ENCODE peak calls at places on chromosomes 12 and 14, in ten cellular contexts. U, Y, F, I, E, B, J, T, L and G are unnamed samples.

GRCh38 chr12:18320036-18320617 is 58.8 kb downstream of the PIK3C2G start:
- DNase-seq in L (peak; percentile 82), J (peak; percentile 80), T (no peak), F (peak; percentile 81), B (no peak), I (peak; percentile 71), Y (no peak), U (peak; percentile 81), E (peak; percentile 23), G (peak; percentile 91)

GRCh38 chr12:19382563-19382962 is 56.7 kb upstream of the AEBP2 start:
- DNase-seq in F (no peak), B (no peak), J (no peak), I (no peak), U (no peak), Y (no peak), T (no peak), L (no peak), E (no peak), G (no peak)

GRCh38 chr12:68225576-68226476 is at the start of gene IL26:
- DNase-seq in Y (no peak), F (no peak), B (no peak), I (no peak), J (no peak), L (no peak), U (no peak), T (no peak), E (no peak), G (no peak)

GRCh38 chr14:69684461-69685183 is 73.2 kb downstream of the SUSD6 start:
- DNase-seq in J (no peak), Y (no peak), L (no peak), E (no peak), I (no peak), F (no peak), B (no peak), U (no peak), T (no peak), G (no peak)

GRCh38 chr12:126055521-126055920 is 990.3 kb downstream of the AACS start:
- DNase-seq in Y (no peak), F (no peak), T (no peak), B (no peak), J (no peak), L (peak; percentile 99), E (no peak), I (no peak), U (no peak), G (peak; percentile 7)

GRCh38 chr14:64758025-64758521 is 53.8 kb downstream of the PLEKHG3 start:
- DNase-seq in L (peak; percentile 86), B (no peak), I (no peak), F (peak; percentile 87), U (no peak), T (no peak), J (peak; percentile 42), Y (no peak), E (no peak), G (peak; percentile 55)

GRCh38 chr14:45699451-45699850 is 446.4 kb upstream of the MIS18BP1 start:
- DNase-seq in T (no peak), F (no peak), I (no peak), J (no peak), U (peak; percentile 5), E (no peak), L (peak; percentile 5), Y (no peak), B (no peak), G (no peak)

GRCh38 chr12:33581613-33582122 is 142.0 kb upstream of the SYT10 start:
- DNase-seq in L (no peak), T (no peak), F (no peak), E (no peak), U (no peak), I (no peak), J (no peak), B (no peak), Y (no peak), G (no peak)

GRCh38 chr12:39685854-39686608 is 66.4 kb upstream of the ABCD2 start:
- DNase-seq in B (no peak), Y (no peak), J (no peak), L (no peak), T (no peak), F (no peak), E (no peak), U (no peak), I (no peak), G (no peak)

GRCh38 chr12:104182144-104182543 is 33.4 kb upstream of the TXNRD1 start:
- DNase-seq in L (peak; percentile 96), E (peak; percentile 92), I (no peak), Y (peak; percentile 81), T (no peak), F (no peak), U (no peak), B (peak; percentile 69), J (peak; percentile 82), G (peak; percentile 98)

GRCh38 chr12:23899434-23899833 is 50.0 kb downstream of the SOX5 start:
- DNase-seq in E (no peak), J (no peak), Y (no peak), T (no peak), F (no peak), I (no peak), B (no peak), U (no peak), L (no peak), G (no peak)

GRCh38 chr12:16272222-16272621 is 5.3 kb downstream of the SLC15A5 start:
- DNase-seq in L (no peak), Y (no peak), T (no peak), F (no peak), U (no peak), I (no peak), J (no peak), E (no peak), B (no peak), G (no peak)

GRCh38 chr12:82663893-82664292 is 22.8 kb upstream of the TMTC2 start:
- DNase-seq in F (no peak), T (no peak), E (no peak), B (no peak), U (no peak), I (no peak), J (no peak), Y (no peak), L (no peak), G (no peak)

GRCh38 chr12:102601621-102602020 is 121.3 kb upstream of the IGF1 start:
- DNase-seq in B (no peak), I (no peak), F (no peak), Y (no peak), L (no peak), J (no peak), E (no peak), T (no peak), U (no peak), G (no peak)

GRCh38 chr12:109590566-109590965 is 17.0 kb downstream of the MVK start:
- DNase-seq in U (no peak), E (no peak), B (no peak), J (no peak), T (no peak), Y (no peak), I (no peak), F (no peak), L (no peak), G (no peak)

DNA sequence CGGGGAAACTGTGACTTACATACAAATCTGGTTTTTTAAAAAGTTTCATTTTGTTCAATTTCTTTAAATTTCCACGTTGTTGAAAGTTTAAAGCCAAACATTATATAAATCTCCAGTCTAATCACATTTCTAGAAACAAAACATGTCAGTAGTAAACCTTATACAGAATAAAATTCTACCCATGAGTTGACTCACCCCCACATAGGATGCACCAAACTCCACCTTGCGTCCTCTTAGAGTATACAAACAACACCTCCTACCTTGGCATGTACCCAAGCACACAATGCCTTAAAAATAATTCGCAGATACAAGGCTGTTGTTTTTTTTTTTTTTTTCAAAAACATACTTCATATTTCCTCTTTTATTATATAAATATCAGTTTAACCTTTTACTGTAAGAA is 3.4 kb downstream of the FBXL14 start:
- DNase-seq in T (no peak), U (no peak), J (no peak), E (no peak), L (no peak), B (no peak), Y (no peak), I (no peak), F (no peak), G (no peak)
- TF ChIP-seq CTCF in T (no peak), U (no peak), J (peak; percentile 13), E (no peak), L (no peak), B (no peak), Y (no peak), I (no peak), F (no peak), G (peak; percentile 28)

GRCh38 chr14:68645371-68645770 is 147.5 kb downstream of the ZFP36L1 start:
- DNase-seq in T (no peak), Y (no peak), B (no peak), F (no peak), J (no peak), U (no peak), I (no peak), L (no peak), E (no peak), G (no peak)
- TF ChIP-seq CTCF in T (no peak), Y (no peak), B (no peak), F (no peak), J (no peak), U (no peak), I (no peak), L (no peak), E (no peak), G (no peak)

GRCh38 chr12:113316155-113316554 is 18.8 kb downstream of the SLC8B1 start:
- DNase-seq in F (no peak), J (no peak), B (no peak), E (no peak), U (no peak), I (no peak), L (no peak), Y (no peak), T (no peak), G (no peak)
- TF ChIP-seq CTCF in F (no peak), J (peak; percentile 28), B (no peak), E (peak; percentile 6), U (peak; percentile 14), I (no peak), L (no peak), Y (no peak), T (no peak), G (peak; percentile 10)

GRCh38 chr12:96500686-96501085 is 11.3 kb downstream of the CFAP54 start:
- DNase-seq in E (no peak), Y (no peak), L (no peak), B (no peak), I (peak; percentile 7), F (no peak), T (no peak), J (no peak), U (no peak), G (peak; percentile 37)
- TF ChIP-seq CTCF in E (peak; percentile 24), Y (peak; percentile 17), L (no peak), B (no peak), I (no peak), F (no peak), T (no peak), J (peak; percentile 48), U (peak; percentile 32), G (peak; percentile 40)

GRCh38 chr12:52307836-52308806 is 13.1 kb downstream of the KRT83 start:
- DNase-seq in B (no peak), U (peak; percentile 82), Y (peak; percentile 78), E (peak; percentile 8), F (peak; percentile 86), I (peak; percentile 75), J (peak; percentile 20), T (no peak), L (peak; percentile 34), G (peak; percentile 45)
- TF ChIP-seq CTCF in B (no peak), U (peak; percentile 14), Y (peak; percentile 18), E (no peak), F (peak; percentile 10), I (no peak), J (no peak), T (no peak), L (no peak), G (peak; percentile 17)